ENCODE peak calls at places on chromosomes 1 and 21, in eight cellular contexts. I, D, P, F, O, Y, T and V are unnamed samples.
A peak's percentile ranks its signal among the peaks of the same experiment; 100 is the strongest.

GRCh38 chr1:155175927-155176371 is 2.3 kb downstream of the TRIM46 start:
- DNase-seq in I (no peak), D (peak; percentile 29), P (no peak), F (peak; percentile 60), O (no peak), Y (no peak), T (no peak), V (no peak)

GRCh38 chr1:974687-975328 is 7.1 kb downstream of the PERM1 start:
- DNase-seq in I (no peak), D (no peak), P (no peak), F (no peak), O (no peak), Y (no peak), T (no peak), V (no peak)

GRCh38 chr1:231883382-231883781 is 256.8 kb downstream of the DISC1 start:
- DNase-seq in I (no peak), D (no peak), P (no peak), F (no peak), O (no peak), Y (no peak), T (no peak), V (no peak)

GRCh38 chr1:170162385-170163226 is 16.8 kb downstream of the NTMT2 start:
- DNase-seq in I (no peak), D (no peak), P (no peak), F (no peak), O (no peak), Y (peak; percentile 15), T (peak; percentile 87), V (peak; percentile 81)

GRCh38 chr1:16617101-16617727 is 3.9 kb upstream of the NBPF1 start:
- DNase-seq in I (no peak), D (no peak), P (no peak), F (peak; percentile 73), O (no peak), Y (peak; percentile 11), T (no peak), V (peak; percentile 10)

GRCh38 chr1:12208271-12208670 is 21.6 kb upstream of the VPS13D start:
- DNase-seq in I (no peak), D (no peak), P (no peak), F (no peak), O (no peak), Y (no peak), T (no peak), V (no peak)

GRCh38 chr1:235954306-235955283 is 87.9 kb upstream of the LYST start:
- DNase-seq in I (no peak), D (peak; percentile 94), P (peak; percentile 73), F (peak; percentile 60), O (peak; percentile 95), Y (no peak), T (no peak), V (peak; percentile 9)

GRCh38 chr21:32329776-32330175 is 31.1 kb downstream of the MRAP start:
- DNase-seq in I (peak; percentile 4), D (no peak), P (no peak), F (peak; percentile 12), O (no peak), Y (no peak), T (peak; percentile 6), V (no peak)

GRCh38 chr1:203427451-203427850 is 48.2 kb upstream of the PRELP start:
- DNase-seq in I (no peak), D (no peak), P (no peak), F (no peak), O (no peak), Y (no peak), T (no peak), V (no peak)

GRCh38 chr1:12745126-12745991 is 641 bp upstream of the CFAP107 start:
- DNase-seq in I (no peak), D (no peak), P (no peak), F (no peak), O (no peak), Y (no peak), T (no peak), V (no peak)

GRCh38 chr1:234069760-234070159 is 165.3 kb downstream of the SLC35F3 start:
- DNase-seq in I (peak; percentile 17), D (peak; percentile 21), P (no peak), F (no peak), O (no peak), Y (no peak), T (no peak), V (no peak)

GRCh38 chr1:175735144-175735543 is 8.3 kb downstream of the TNR start:
- DNase-seq in I (no peak), D (no peak), P (no peak), F (no peak), O (no peak), Y (no peak), T (no peak), V (no peak)

GRCh38 chr1:244054247-244054923 is 3.3 kb downstream of the ZBTB18 start:
- DNase-seq in I (no peak), D (no peak), P (no peak), F (no peak), O (no peak), Y (no peak), T (no peak), V (peak; percentile 96)

GRCh38 chr1:4691766-4692405 is 37.5 kb downstream of the AJAP1 start:
- DNase-seq in I (no peak), D (no peak), P (no peak), F (no peak), O (no peak), Y (no peak), T (no peak), V (no peak)

GRCh38 chr1:97144527-97144926 is 422.9 kb downstream of the PTBP2 start:
- DNase-seq in I (peak; percentile 87), D (no peak), P (no peak), F (no peak), O (no peak), Y (no peak), T (peak; percentile 26), V (no peak)

GRCh38 chr1:51664412-51665240 is 47.7 kb downstream of the OSBPL9 start:
- DNase-seq in I (no peak), D (no peak), P (no peak), F (no peak), O (no peak), Y (no peak), T (no peak), V (no peak)

GRCh38 chr1:63317007-63317813 is 5.2 kb upstream of the FOXD3 start:
- DNase-seq in I (peak; percentile 50), D (peak; percentile 84), P (no peak), F (peak; percentile 80), O (peak; percentile 43), Y (no peak), T (peak; percentile 69), V (peak; percentile 49)

GRCh38 chr1:19504796-19505693 is 19.7 kb upstream of the CAPZB start:
- DNase-seq in I (no peak), D (no peak), P (no peak), F (peak; percentile 79), O (no peak), Y (peak; percentile 73), T (peak; percentile 98), V (peak; percentile 17)

GRCh38 chr1:19511117-19511516 is 25.8 kb upstream of the CAPZB start:
- DNase-seq in I (no peak), D (no peak), P (no peak), F (peak; percentile 3), O (no peak), Y (no peak), T (no peak), V (no peak)

DNA sequence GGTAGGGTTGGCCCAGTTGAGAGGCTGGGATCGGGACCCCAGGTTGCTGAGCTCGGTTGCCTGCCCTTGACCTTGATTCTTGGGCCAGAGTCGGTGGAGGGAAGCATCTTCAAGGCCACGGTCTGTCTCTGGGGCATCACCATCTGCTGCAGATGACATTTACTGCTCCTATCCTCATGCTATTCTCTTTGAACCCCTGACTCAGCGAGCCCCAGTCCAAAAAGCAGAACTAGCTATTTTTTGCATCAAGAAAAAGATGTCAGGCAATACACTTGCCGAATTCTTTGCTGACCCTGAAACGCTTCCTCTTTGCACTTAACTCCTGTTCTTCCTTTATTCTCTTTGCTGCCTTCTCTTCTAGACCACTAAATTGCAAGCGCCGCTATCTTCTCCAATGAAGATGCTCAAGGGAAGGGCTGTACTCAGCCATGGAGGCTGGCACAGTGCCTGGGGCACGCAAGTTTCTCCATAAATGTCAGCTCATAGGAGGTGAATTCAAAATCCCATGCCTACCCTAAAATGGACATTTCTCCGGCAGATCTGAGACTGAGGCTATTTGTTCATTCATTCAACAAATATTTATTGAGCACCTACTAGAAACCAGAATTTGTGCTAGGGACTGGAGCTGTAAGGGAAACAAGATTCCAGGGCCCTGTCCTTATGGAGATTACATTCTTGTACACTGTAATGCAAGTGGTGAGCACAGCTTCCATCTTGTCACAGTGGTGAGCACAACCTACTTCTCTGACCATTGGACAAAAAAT is 20.5 kb upstream of the CAPZB start:
- DNase-seq in I (no peak), D (peak; percentile 30), P (no peak), F (no peak), O (no peak), Y (peak; percentile 76), T (no peak), V (no peak)
- H3K4me3 ChIP-seq in I (no peak overlapping the region), D (no peak overlapping the region), P (no peak overlapping the region), F (no peak overlapping the region), O (no peak overlapping the region), Y (no peak overlapping the region), T (no peak overlapping the region), V (no peak overlapping the region)

DNA sequence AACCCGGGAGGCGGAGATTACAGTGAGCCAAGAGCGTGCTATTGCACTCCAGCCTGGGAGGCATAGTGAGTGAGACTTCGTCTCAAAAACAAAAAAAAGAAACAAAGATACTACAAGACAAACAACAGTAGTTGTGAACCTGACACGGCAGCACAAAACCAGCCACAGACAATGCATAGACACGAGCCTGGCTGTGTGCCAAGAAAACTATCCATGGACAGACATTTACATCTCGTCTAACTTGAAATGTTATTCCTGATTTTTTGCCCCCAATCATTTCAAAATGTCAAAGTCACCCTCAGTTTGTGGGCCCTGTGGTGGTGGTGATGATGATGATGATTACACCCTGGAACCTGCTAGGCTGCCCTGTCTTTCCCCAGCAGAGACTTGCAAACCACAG is 6.3 kb downstream of the KLHL21 start:
- DNase-seq in I (no peak), D (no peak), P (no peak), F (no peak), O (no peak), Y (no peak), T (no peak), V (no peak)
- H3K4me3 ChIP-seq in I (no peak overlapping the region), D (no peak overlapping the region), P (no peak overlapping the region), F (peak overlapping the region; percentile 8), O (no peak overlapping the region), Y (no peak overlapping the region), T (no peak overlapping the region), V (no peak overlapping the region)

GRCh38 chr1:193685986-193686385 is 499.6 kb upstream of the B3GALT2 start:
- DNase-seq in I (no peak), D (no peak), P (no peak), F (no peak), O (no peak), Y (no peak), T (no peak), V (no peak)
- H3K4me3 ChIP-seq in I (no peak overlapping the region), D (no peak overlapping the region), P (no peak overlapping the region), F (no peak overlapping the region), O (no peak overlapping the region), Y (no peak overlapping the region), T (no peak overlapping the region), V (no peak overlapping the region)

DNA sequence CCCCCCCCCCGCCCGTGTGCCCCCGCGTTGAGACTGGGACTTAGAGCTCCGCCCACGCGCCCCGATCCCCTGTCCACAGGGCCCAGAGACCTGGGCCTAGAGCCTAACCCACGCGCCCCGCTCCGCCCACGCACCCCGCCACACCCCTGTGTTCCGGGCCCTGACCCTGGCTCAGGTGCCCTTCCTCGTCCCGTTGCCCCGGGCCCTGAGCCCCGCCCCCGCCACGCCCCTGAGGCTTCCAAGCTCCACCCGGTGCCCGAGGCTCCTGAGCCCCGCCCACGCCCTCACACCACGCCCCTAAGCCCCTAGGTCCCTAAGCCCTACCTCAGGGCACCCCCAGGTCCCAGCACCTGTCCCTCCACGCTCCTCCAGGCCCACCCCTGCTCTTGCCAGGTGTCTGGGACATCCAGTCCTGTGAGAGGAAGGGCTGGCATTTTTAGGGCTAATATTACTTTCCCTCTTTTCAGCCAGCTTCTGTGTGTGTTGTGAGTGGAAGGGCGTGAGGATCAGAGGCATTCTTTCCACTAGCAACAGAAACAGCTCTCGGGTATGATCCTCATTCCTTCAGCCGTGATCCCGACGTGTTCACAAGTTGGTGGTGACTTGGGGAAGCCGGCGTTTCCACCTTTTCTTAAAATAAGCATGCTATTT is 614 bp upstream of the GPR157 start:
- DNase-seq in I (no peak), D (peak; percentile 95), P (peak; percentile 90), F (peak; percentile 91), O (peak; percentile 60), Y (peak; percentile 88), T (peak; percentile 55), V (no peak)
- H3K4me3 ChIP-seq in I (peak overlapping the region; percentile 85), D (peak overlapping the region; percentile 48), P (peak overlapping the region; percentile 23), F (peak overlapping the region; percentile 85), O (peak overlapping the region; percentile 45), Y (peak overlapping the region; percentile 81), T (peak overlapping the region; percentile 51), V (no peak overlapping the region)